ENCODE peak calls at places on chromosome 19, in seven cellular contexts. F is DND-41, H is kidney, G is ovary, X is heart left ventricle, D is mesendoderm, L is left ventricle myocardium inferior. O is an unnamed sample.
A peak's percentile ranks its signal among the peaks of the same experiment; 100 is the strongest.

GRCh38 chr19:4028334-4029246 is 21.1 kb downstream of the PIAS4 start:
- DNase-seq in F (no peak), H (peak; percentile 66), G (no peak), X (no peak), D (no peak), L (no peak), O (no peak)

GRCh38 chr19:45245334-45245787 is at the start of gene EXOC3L2:
- DNase-seq in F (no peak), H (peak; percentile 88), G (no peak), X (peak; percentile 60), D (peak; percentile 54), L (peak; percentile 42), O (no peak)

GRCh38 chr19:23882493-23882892 is 32.2 kb upstream of the ZNF726 start:
- DNase-seq in F (no peak), H (no peak), G (no peak), X (no peak), D (no peak), L (no peak), O (no peak)

GRCh38 chr19:4295972-4296771 is 6.0 kb downstream of the TMIGD2 start:
- DNase-seq in F (peak; percentile 84), H (no peak), G (no peak), X (no peak), D (no peak), L (no peak), O (no peak)

GRCh38 chr19:24063312-24063711 is 23.7 kb upstream of the ZNF254 start:
- DNase-seq in F (no peak), H (no peak), G (no peak), X (no peak), D (no peak), L (no peak), O (no peak)

GRCh38 chr19:42422576-42423461 is 4.4 kb downstream of the LIPE start:
- DNase-seq in F (no peak), H (peak; percentile 63), G (peak; percentile 34), X (no peak), D (peak; percentile 42), L (no peak), O (peak; percentile 32)

GRCh38 chr19:1355258-1355973 is 28.3 kb upstream of the NDUFS7 start:
- DNase-seq in F (peak; percentile 20), H (no peak), G (no peak), X (peak; percentile 39), D (peak; percentile 21), L (no peak), O (no peak)

GRCh38 chr19:10295305-10295846 is 5.6 kb downstream of the ICAM5 start:
- DNase-seq in F (no peak), H (no peak), G (peak; percentile 59), X (no peak), D (peak; percentile 40), L (no peak), O (peak; percentile 75)

GRCh38 chr19:6057651-6058365 is 52.5 kb downstream of the RFX2 start:
- DNase-seq in F (no peak), H (peak; percentile 62), G (no peak), X (no peak), D (no peak), L (no peak), O (no peak)

GRCh38 chr19:6060600-6061391 is 49.5 kb downstream of the RFX2 start:
- DNase-seq in F (peak; percentile 70), H (peak; percentile 73), G (no peak), X (peak; percentile 6), D (peak; percentile 93), L (no peak), O (peak; percentile 61)

GRCh38 chr19:6058411-6059201 is 51.7 kb downstream of the RFX2 start:
- DNase-seq in F (no peak), H (peak; percentile 45), G (no peak), X (no peak), D (no peak), L (no peak), O (no peak)

GRCh38 chr19:6059996-6060599 is 50.2 kb downstream of the RFX2 start:
- DNase-seq in F (no peak), H (peak; percentile 25), G (no peak), X (no peak), D (no peak), L (no peak), O (no peak)

GRCh38 chr19:6059396-6059947 is 50.8 kb downstream of the RFX2 start:
- DNase-seq in F (no peak), H (peak; percentile 32), G (no peak), X (no peak), D (no peak), L (no peak), O (no peak)
- H3K4me1 ChIP-seq in F (peaks cover 21% of the 10 kb centered on the region), H (peaks cover 8% of the 10 kb centered on the region), G (peaks cover 33% of the 10 kb centered on the region), X (peaks cover 47% of the 10 kb centered on the region), D (peaks cover 6% of the 10 kb centered on the region), L (peaks cover 86% of the 10 kb centered on the region), O (peaks cover 27% of the 10 kb centered on the region)

GRCh38 chr19:16497042-16497441 is 848 bp downstream of the C19orf44 start:
- DNase-seq in F (no peak), H (no peak), G (no peak), X (no peak), D (no peak), L (no peak), O (no peak)

GRCh38 chr19:16495982-16496612 is at the start of the genes C19orf44 and CALR3:
- DNase-seq in F (peak; percentile 98), H (peak; percentile 99), G (peak; percentile 99), X (peak; percentile 99), D (peak; percentile 99), L (peak; percentile 99), O (peak; percentile 97)

GRCh38 chr19:16497837-16498236 is 1.6 kb downstream of the C19orf44 start:
- DNase-seq in F (no peak), H (no peak), G (no peak), X (no peak), D (no peak), L (no peak), O (no peak)

GRCh38 chr19:16496613-16496983 is 404 bp downstream of the C19orf44 start:
- DNase-seq in F (no peak), H (no peak), G (peak; percentile 70), X (peak; percentile 48), D (no peak), L (peak; percentile 30), O (no peak)
- H3K4me3 ChIP-seq in F (peak overlapping the region; percentile 61), H (peak overlapping the region; percentile 86), G (peak overlapping the region; percentile 78), X (peak overlapping the region; percentile 72), D (peak overlapping the region; percentile 82), L (peak overlapping the region; percentile 84), O (peak overlapping the region; percentile 89)

GRCh38 chr19:52237771-52238400 is 31.5 kb upstream of the ZNF766 start:
- DNase-seq in F (peak; percentile 65), H (no peak), G (peak; percentile 70), X (peak; percentile 40), D (peak; percentile 75), L (peak; percentile 29), O (peak; percentile 75)

GRCh38 chr19:52234406-52234805 is 35.0 kb upstream of the ZNF766 start:
- DNase-seq in F (no peak), H (no peak), G (no peak), X (no peak), D (no peak), L (no peak), O (no peak)

DNA sequence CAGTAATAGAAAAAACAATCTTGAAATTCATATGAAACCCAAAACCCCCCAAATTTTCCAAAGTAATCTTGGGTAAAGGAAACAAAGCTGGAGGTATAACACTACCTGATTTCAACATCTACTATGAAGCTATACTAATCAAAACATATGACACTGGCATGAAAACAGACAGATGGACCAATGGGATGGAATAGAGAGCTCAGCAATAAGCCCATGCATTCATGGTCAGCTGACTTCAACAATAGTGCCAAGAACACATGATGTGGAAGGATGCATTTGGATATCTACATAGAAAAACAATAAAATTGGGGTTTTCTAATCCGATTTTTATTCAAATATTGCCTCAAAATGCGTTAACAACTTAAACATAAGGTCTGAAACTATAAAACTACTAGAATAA is 32.2 kb upstream of the ZNF766 start:
- DNase-seq in F (no peak), H (no peak), G (no peak), X (no peak), D (no peak), L (no peak), O (no peak)
- H3K36me3 ChIP-seq in F (no peaks in the 10 kb centered on the region), H (no peaks in the 10 kb centered on the region), G (no peaks in the 10 kb centered on the region), X (peaks cover 2% of the 10 kb centered on the region), D (no peaks in the 10 kb centered on the region), L (no peaks in the 10 kb centered on the region), O (no peaks in the 10 kb centered on the region)

DNA sequence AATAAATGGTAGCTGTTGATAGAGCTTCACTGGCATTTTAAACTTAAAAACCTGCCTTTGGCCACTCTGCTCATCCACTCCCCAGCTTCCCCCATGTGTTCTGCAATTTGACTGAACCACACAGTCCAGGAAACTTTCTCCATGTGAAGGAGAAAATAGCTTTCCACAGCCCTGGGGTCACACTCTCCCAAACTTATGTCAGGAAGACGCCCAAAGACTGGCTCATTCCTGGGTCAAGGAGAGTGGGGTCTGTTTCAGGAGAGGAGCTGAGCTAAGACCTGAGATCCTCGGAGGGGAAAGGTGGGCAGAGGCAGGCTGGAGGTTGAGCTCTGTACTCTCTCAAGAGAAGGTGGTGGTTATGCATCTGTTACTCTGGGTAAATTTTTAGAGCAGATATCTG is 48.7 kb upstream of the GPI start:
- DNase-seq in F (no peak), H (no peak), G (no peak), X (no peak), D (no peak), L (no peak), O (no peak)
- H3K4me1 ChIP-seq in F (no peaks in the 10 kb centered on the region), H (peaks cover 22% of the 10 kb centered on the region), G (peaks cover 19% of the 10 kb centered on the region), X (peaks cover 53% of the 10 kb centered on the region), D (no peaks in the 10 kb centered on the region), L (peaks cover 78% of the 10 kb centered on the region), O (peaks cover 30% of the 10 kb centered on the region)

DNA sequence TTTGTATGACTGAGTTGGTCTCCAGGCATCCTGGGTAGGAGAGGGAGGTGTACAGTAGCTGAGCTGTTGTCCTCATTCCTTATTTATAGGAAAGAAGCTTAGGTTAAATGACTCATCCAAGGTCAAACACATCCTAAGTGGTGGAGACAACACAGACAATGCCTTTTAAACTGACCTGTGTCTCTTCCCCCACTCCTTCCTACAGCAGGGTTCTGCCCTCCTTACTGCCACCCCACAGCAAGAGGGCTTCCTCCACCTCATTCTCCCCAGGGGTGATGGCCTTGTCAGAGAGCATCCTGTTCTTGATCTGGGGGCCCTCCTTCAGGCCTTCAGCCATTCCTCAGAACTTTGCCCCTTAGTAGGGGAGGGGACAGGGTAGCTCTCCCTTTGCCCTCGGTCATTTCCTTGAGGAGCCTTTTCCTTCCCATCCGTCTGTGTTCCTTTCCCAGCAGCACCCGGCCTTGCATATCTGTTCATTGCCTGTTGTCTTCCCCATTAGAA is 48.2 kb upstream of the GPI start:
- DNase-seq in F (no peak), H (no peak), G (no peak), X (no peak), D (no peak), L (no peak), O (no peak)
- H3K4me3 ChIP-seq in F (no peak overlapping the region), H (no peak overlapping the region), G (no peak overlapping the region), X (no peak overlapping the region), D (no peak overlapping the region), L (no peak overlapping the region), O (no peak overlapping the region)

DNA sequence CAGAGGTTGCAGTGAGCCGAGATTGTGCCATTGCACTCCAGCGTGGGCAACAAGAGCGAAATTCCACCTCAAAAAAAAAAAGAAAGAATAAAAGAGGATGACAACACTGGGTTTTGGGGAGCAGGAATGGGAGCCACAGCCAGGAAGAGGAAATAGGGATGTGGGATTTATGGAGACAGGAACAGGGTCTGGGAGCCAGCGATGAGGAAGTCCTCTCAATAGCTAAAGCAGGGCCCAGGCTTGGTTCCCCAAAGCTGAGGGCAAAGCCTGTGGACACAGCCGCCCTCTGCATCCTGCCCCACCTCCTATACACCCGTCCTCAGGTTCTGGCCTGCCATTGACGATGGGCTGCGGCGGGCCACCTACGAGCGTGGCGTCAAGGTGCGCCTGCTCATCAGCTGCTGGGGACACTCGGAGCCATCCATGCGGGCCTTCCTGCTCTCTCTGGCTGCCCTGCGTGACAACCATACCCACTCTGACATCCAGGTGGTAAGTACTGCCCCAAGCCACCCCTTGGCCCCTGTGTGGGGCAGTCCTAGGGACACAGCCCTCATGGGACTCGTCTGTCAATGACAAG is 13.6 kb downstream of the HIPK4 start:
- DNase-seq in F (no peak), H (no peak), G (no peak), X (no peak), D (no peak), L (no peak), O (no peak)
- H3K36me3 ChIP-seq in F (peaks cover 16% of the 10 kb centered on the region), H (peaks cover 12% of the 10 kb centered on the region), G (no peaks in the 10 kb centered on the region), X (peaks cover 62% of the 10 kb centered on the region), D (peaks cover 6% of the 10 kb centered on the region), L (peaks cover 70% of the 10 kb centered on the region), O (peaks cover 5% of the 10 kb centered on the region)

O was measured in CD8-positive, alpha-beta T cell.